ENCODE peak calls at places on chromosomes 1 and 21, in four cellular contexts. One of them, this sample, is unnamed.

GRCh38 chr1:167137285-167138192 is 43.7 kb downstream of the STYXL2 start:
- DNase-seq in astrocyte of the spinal cord: no peak
- DNase-seq in A549: no peak
- DNase-seq in right atrium auricular region: no peak
- DNase-seq in this sample: no peak

GRCh38 chr1:182855886-182856285 is 16.7 kb downstream of the DHX9 start:
- DNase-seq in astrocyte of the spinal cord: no peak
- DNase-seq in A549: no peak
- DNase-seq in right atrium auricular region: no peak
- DNase-seq in this sample: no peak

GRCh38 chr1:233794863-233795262 is 109.6 kb upstream of the SLC35F3 start:
- DNase-seq in astrocyte of the spinal cord: no peak
- DNase-seq in A549: no peak
- DNase-seq in right atrium auricular region: no peak
- DNase-seq in this sample: no peak

GRCh38 chr1:79391896-79392295 is 385.4 kb upstream of the ADGRL4 start:
- DNase-seq in astrocyte of the spinal cord: no peak
- DNase-seq in A549: no peak
- DNase-seq in right atrium auricular region: no peak
- DNase-seq in this sample: no peak

GRCh38 chr1:40899230-40899870 is 37.2 kb upstream of the CITED4 start:
- DNase-seq in astrocyte of the spinal cord: no peak
- DNase-seq in A549: no peak
- DNase-seq in right atrium auricular region: no peak
- DNase-seq in this sample: no peak

GRCh38 chr1:181789395-181789794 is 272.1 kb downstream of the ZNF648 start:
- DNase-seq in astrocyte of the spinal cord: no peak
- DNase-seq in A549: no peak
- DNase-seq in right atrium auricular region: no peak
- DNase-seq in this sample: no peak

GRCh38 chr1:20634594-20635084 is 1.4 kb downstream of the PINK1 start:
- DNase-seq in astrocyte of the spinal cord: peak; percentile 72
- DNase-seq in A549: no peak
- DNase-seq in right atrium auricular region: no peak
- DNase-seq in this sample: peak; percentile 72

GRCh38 chr1:13617108-13617507 is 33.5 kb downstream of the PDPN start:
- DNase-seq in astrocyte of the spinal cord: no peak
- DNase-seq in A549: no peak
- DNase-seq in right atrium auricular region: no peak
- DNase-seq in this sample: no peak

GRCh38 chr1:240234477-240235225 is 143.0 kb downstream of the FMN2 start:
- DNase-seq in astrocyte of the spinal cord: peak; percentile 49
- DNase-seq in A549: no peak
- DNase-seq in right atrium auricular region: no peak
- DNase-seq in this sample: no peak

GRCh38 chr1:70737125-70737524 is 310.5 kb downstream of the PTGER3 start:
- DNase-seq in astrocyte of the spinal cord: no peak
- DNase-seq in A549: no peak
- DNase-seq in right atrium auricular region: no peak
- DNase-seq in this sample: no peak

GRCh38 chr1:15733218-15733725 is 2.8 kb upstream of the SLC25A34 start:
- DNase-seq in astrocyte of the spinal cord: no peak
- DNase-seq in A549: no peak
- DNase-seq in right atrium auricular region: no peak
- DNase-seq in this sample: no peak

GRCh38 chr1:8021676-8022266 is 4.3 kb downstream of the ERRFI1 start:
- DNase-seq in astrocyte of the spinal cord: peak; percentile 42
- DNase-seq in A549: no peak
- DNase-seq in right atrium auricular region: peak; percentile 50
- DNase-seq in this sample: peak; percentile 50

GRCh38 chr1:205670611-205671430 is 9.5 kb downstream of the SLC45A3 start:
- DNase-seq in astrocyte of the spinal cord: no peak
- DNase-seq in A549: no peak
- DNase-seq in right atrium auricular region: no peak
- DNase-seq in this sample: no peak

GRCh38 chr1:193069748-193070394 is 10.5 kb downstream of the RO60 start:
- DNase-seq in astrocyte of the spinal cord: peak; percentile 12
- DNase-seq in A549: peak; percentile 68
- DNase-seq in right atrium auricular region: no peak
- DNase-seq in this sample: peak; percentile 26

GRCh38 chr1:150366416-150367296 is 2.7 kb downstream of the RPRD2 start:
- DNase-seq in astrocyte of the spinal cord: peak; percentile 18
- DNase-seq in A549: no peak
- DNase-seq in right atrium auricular region: no peak
- DNase-seq in this sample: no peak

GRCh38 chr1:1551524-1552262 is 11.3 kb upstream of the TMEM240 start:
- DNase-seq in astrocyte of the spinal cord: no peak
- DNase-seq in A549: no peak
- DNase-seq in right atrium auricular region: no peak
- DNase-seq in this sample: no peak

GRCh38 chr1:95265106-95265505 is 31.1 kb downstream of the RWDD3 start:
- DNase-seq in astrocyte of the spinal cord: no peak
- DNase-seq in A549: no peak
- DNase-seq in right atrium auricular region: no peak
- DNase-seq in this sample: no peak

GRCh38 chr1:174666248-174666647 is 218.5 kb downstream of the GPR52 start:
- DNase-seq in astrocyte of the spinal cord: no peak
- DNase-seq in A549: no peak
- DNase-seq in right atrium auricular region: no peak
- DNase-seq in this sample: no peak

GRCh38 chr1:209627349-209628196 is 24.7 kb downstream of the LAMB3 start:
- DNase-seq in astrocyte of the spinal cord: peak; percentile 68
- DNase-seq in A549: peak; percentile 69
- DNase-seq in right atrium auricular region: peak; percentile 81
- DNase-seq in this sample: peak; percentile 79

GRCh38 chr1:211537253-211537652 is 41.7 kb downstream of the SLC30A1 start:
- DNase-seq in astrocyte of the spinal cord: no peak
- DNase-seq in A549: no peak
- DNase-seq in right atrium auricular region: no peak
- DNase-seq in this sample: peak; percentile 34

GRCh38 chr1:184223216-184223615 is 163.6 kb upstream of the C1orf21 start:
- DNase-seq in astrocyte of the spinal cord: no peak
- DNase-seq in A549: peak; percentile 59
- DNase-seq in right atrium auricular region: no peak
- DNase-seq in this sample: no peak

GRCh38 chr1:92291372-92291999 is 7.3 kb downstream of the GLMN start:
- DNase-seq in astrocyte of the spinal cord: peak; percentile 74
- DNase-seq in A549: peak; percentile 57
- DNase-seq in right atrium auricular region: no peak
- DNase-seq in this sample: peak; percentile 88

GRCh38 chr1:244896550-244896949 is 32.2 kb upstream of the HNRNPU start:
- DNase-seq in astrocyte of the spinal cord: peak; percentile 68
- DNase-seq in A549: peak; percentile 59
- DNase-seq in right atrium auricular region: no peak
- DNase-seq in this sample: peak; percentile 66

GRCh38 chr1:218874801-218875400 is 298.8 kb upstream of the LYPLAL1 start:
- DNase-seq in astrocyte of the spinal cord: no peak
- DNase-seq in A549: no peak
- DNase-seq in right atrium auricular region: no peak
- DNase-seq in this sample: no peak

GRCh38 chr1:196438324-196438723 is 169.9 kb downstream of the KCNT2 start:
- DNase-seq in astrocyte of the spinal cord: no peak
- DNase-seq in A549: peak; percentile 80
- DNase-seq in right atrium auricular region: no peak
- DNase-seq in this sample: no peak

GRCh38 chr1:84442256-84442655 is 36.8 kb upstream of the RPF1 start:
- DNase-seq in astrocyte of the spinal cord: peak; percentile 91
- DNase-seq in A549: peak; percentile 66
- DNase-seq in right atrium auricular region: no peak
- DNase-seq in this sample: peak; percentile 94

GRCh38 chr1:176315519-176316220 is 108.6 kb upstream of the COP1 start:
- DNase-seq in astrocyte of the spinal cord: no peak
- DNase-seq in A549: no peak
- DNase-seq in right atrium auricular region: no peak
- DNase-seq in this sample: no peak

GRCh38 chr1:53091841-53092645 is 30.0 kb downstream of the PODN start:
- DNase-seq in astrocyte of the spinal cord: no peak
- DNase-seq in A549: no peak
- DNase-seq in right atrium auricular region: no peak
- DNase-seq in this sample: peak; percentile 35

GRCh38 chr1:30700528-30701265 is 22.7 kb downstream of the MATN1 start:
- DNase-seq in astrocyte of the spinal cord: peak; percentile 60
- DNase-seq in A549: no peak
- DNase-seq in right atrium auricular region: peak; percentile 75
- DNase-seq in this sample: peak; percentile 73

GRCh38 chr1:17874665-17875064 is 119.5 kb downstream of the ACTL8 start:
- DNase-seq in astrocyte of the spinal cord: peak; percentile 48
- DNase-seq in A549: no peak
- DNase-seq in right atrium auricular region: no peak
- DNase-seq in this sample: peak; percentile 78

GRCh38 chr1:210597555-210598134 is 268.9 kb downstream of the HHAT start:
- DNase-seq in astrocyte of the spinal cord: peak; percentile 95
- DNase-seq in A549: peak; percentile 97
- DNase-seq in right atrium auricular region: no peak
- DNase-seq in this sample: peak; percentile 63

GRCh38 chr21:34882719-34883131 is 166.4 kb downstream of the RUNX1 start:
- DNase-seq in astrocyte of the spinal cord: peak; percentile 23
- DNase-seq in A549: no peak
- DNase-seq in right atrium auricular region: no peak
- DNase-seq in this sample: no peak

GRCh38 chr21:34880401-34880800 is 168.7 kb downstream of the RUNX1 start:
- DNase-seq in astrocyte of the spinal cord: no peak
- DNase-seq in A549: no peak
- DNase-seq in right atrium auricular region: no peak
- DNase-seq in this sample: no peak

GRCh38 chr21:34881421-34881820 is 167.7 kb downstream of the RUNX1 start:
- DNase-seq in astrocyte of the spinal cord: peak; percentile 84
- DNase-seq in A549: no peak
- DNase-seq in right atrium auricular region: no peak
- DNase-seq in this sample: peak; percentile 89

GRCh38 chr21:34883501-34884271 is 165.4 kb downstream of the RUNX1 start:
- DNase-seq in astrocyte of the spinal cord: peak; percentile 47
- DNase-seq in A549: no peak
- DNase-seq in right atrium auricular region: no peak
- DNase-seq in this sample: no peak

DNA sequence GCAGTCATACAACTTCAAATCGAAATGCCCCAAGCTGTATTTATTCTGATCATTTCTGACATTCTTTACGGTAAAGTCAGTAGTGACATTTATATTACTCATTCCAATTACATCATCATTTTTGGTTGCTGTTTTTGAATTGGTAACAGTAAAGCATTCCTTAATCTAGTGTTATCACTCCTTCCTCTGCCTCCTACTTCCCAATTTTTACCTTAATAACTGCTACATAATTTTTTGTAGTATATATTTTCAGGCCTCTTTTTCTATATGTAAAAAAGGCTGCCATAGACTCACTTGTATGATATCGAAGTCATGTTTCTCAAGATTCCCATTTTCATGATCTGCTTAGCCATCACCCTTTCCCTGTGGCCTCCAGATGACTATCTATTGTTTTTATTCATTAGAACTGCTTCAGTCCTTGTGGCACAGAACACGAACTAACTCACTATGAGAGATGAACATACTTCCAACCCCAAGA is 167.2 kb downstream of the RUNX1 start:
- DNase-seq in astrocyte of the spinal cord: peak; percentile 90
- DNase-seq in A549: peak; percentile 57
- DNase-seq in right atrium auricular region: peak; percentile 21
- DNase-seq in this sample: peak; percentile 84
- H3K4me3 ChIP-seq in astrocyte of the spinal cord: peak overlapping the region; percentile 24
- H3K4me3 ChIP-seq in A549: peak overlapping the region; percentile 11
- H3K4me3 ChIP-seq in right atrium auricular region: no peak overlapping the region
- H3K4me3 ChIP-seq in this sample: peak overlapping the region; percentile 20

GRCh38 chr1:26160527-26161407 is 1.9 kb downstream of the FAM110D start:
- DNase-seq in astrocyte of the spinal cord: no peak
- DNase-seq in A549: no peak
- DNase-seq in right atrium auricular region: no peak
- DNase-seq in this sample: no peak

GRCh38 chr1:26163684-26164035 is 4.8 kb downstream of the FAM110D start:
- DNase-seq in astrocyte of the spinal cord: no peak
- DNase-seq in A549: no peak
- DNase-seq in right atrium auricular region: no peak
- DNase-seq in this sample: no peak

GRCh38 chr1:26162220-26162703 is 3.4 kb downstream of the FAM110D start:
- DNase-seq in astrocyte of the spinal cord: no peak
- DNase-seq in A549: no peak
- DNase-seq in right atrium auricular region: no peak
- DNase-seq in this sample: no peak

GRCh38 chr1:26159113-26160039 is 497 bp downstream of the FAM110D start:
- DNase-seq in astrocyte of the spinal cord: no peak
- DNase-seq in A549: no peak
- DNase-seq in right atrium auricular region: no peak
- DNase-seq in this sample: no peak

GRCh38 chr1:26161408-26162219 is 2.7 kb downstream of the FAM110D start:
- DNase-seq in astrocyte of the spinal cord: peak; percentile 33
- DNase-seq in A549: peak; percentile 36
- DNase-seq in right atrium auricular region: no peak
- DNase-seq in this sample: peak; percentile 55
- TF ChIP-seq CTCF in astrocyte of the spinal cord: peak; percentile 2
- TF ChIP-seq CTCF in A549: peak; percentile 37
- TF ChIP-seq CTCF in right atrium auricular region: peak; percentile 41
- TF ChIP-seq CTCF in this sample: no peak

DNA sequence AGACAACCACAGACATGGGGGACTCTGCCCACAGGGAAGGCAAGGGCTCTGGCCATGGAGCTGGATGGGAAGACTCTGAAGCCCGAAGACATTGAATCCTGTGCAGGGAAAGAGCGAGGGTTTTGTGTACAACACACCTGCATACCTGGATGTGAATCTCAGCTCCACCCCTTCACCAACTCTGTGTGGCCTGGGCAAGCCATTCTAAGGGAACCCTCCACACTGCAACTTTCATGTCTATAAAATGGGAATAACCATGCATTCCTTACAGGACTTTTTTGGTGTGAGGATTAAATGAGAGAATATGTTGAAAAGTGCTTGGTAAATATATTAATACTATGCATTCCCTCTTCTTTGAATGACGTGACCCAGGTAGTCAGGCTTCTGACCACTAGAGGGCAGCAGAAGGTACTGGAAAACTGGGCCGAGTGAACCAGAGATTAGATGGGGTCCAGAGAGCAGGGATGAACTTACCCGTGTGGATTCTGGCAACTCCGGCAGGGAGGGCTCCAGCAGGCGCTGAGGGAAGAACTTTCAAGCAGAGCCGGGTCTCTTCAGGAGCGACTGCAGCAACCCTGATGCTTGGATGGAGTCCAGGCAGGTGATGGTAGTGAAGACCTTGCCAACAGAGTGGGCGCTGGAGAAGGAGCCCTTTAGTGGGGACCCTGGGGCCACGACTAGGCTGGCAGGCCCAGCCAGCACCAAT is 908 bp upstream of the ELF3 start:
- DNase-seq in astrocyte of the spinal cord: peak; percentile 69
- DNase-seq in A549: peak; percentile 92
- DNase-seq in right atrium auricular region: peak; percentile 75
- DNase-seq in this sample: peak; percentile 85
- H3K4me3 ChIP-seq in astrocyte of the spinal cord: no peak overlapping the region
- H3K4me3 ChIP-seq in A549: peak overlapping the region; percentile 95
- H3K4me3 ChIP-seq in right atrium auricular region: no peak overlapping the region
- H3K4me3 ChIP-seq in this sample: no peak overlapping the region

DNA sequence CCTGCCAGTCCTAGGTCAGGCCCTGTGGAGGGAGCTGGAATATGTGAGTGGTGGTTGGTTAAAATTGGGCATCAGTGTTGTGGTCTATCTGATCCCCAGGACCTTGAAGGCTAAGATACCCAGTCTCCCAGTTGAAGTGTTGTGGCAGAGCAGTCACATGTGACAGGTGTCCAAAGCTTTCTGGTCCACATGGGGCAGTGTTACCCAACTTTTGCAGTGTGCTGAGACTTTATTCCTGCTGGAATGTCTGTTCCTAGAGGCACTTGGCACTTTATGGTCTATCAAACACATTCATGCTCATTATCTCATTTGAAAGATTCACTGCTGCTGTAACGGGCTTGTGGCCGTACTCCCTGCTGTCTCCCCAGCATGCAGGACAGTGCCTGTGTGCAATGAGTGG is 21.0 kb upstream of the LORICRIN start:
- DNase-seq in astrocyte of the spinal cord: no peak
- DNase-seq in A549: peak; percentile 14
- DNase-seq in right atrium auricular region: no peak
- DNase-seq in this sample: no peak
- TF ChIP-seq CTCF in astrocyte of the spinal cord: no peak
- TF ChIP-seq CTCF in A549: no peak
- TF ChIP-seq CTCF in right atrium auricular region: no peak
- TF ChIP-seq CTCF in this sample: no peak

This sample was measured in choroid plexus epithelial cell.